ENCODE peak calls at places on chromosomes 16 and 17, in seven cellular contexts. W is transverse colon, Z is prostate gland, E is sigmoid colon, Q is breast epithelium, T is HCT116, F is stomach. U is an unnamed sample. For H3K9me3, the result is how much of the 10 kb centered on the place peaks cover.

GRCh38 chr16:9408297-9408696 is 316.9 kb downstream of the HAPSTR1 start:
- DNase-seq in W (no peak), Z (no peak), E (no peak), Q (no peak), T (no peak), F (no peak), U (no peak)

GRCh38 chr17:74568116-74568873 is 986 bp upstream of the CD300H start:
- DNase-seq in W (no peak), Z (no peak), E (no peak), Q (no peak), T (no peak), F (no peak), U (no peak)

GRCh38 chr17:61409301-61410099 is 9.9 kb downstream of the TBX2 start:
- DNase-seq in W (peak), Z (peak), E (peak), Q (peak), T (peak), F (peak), U (no peak)

GRCh38 chr17:7313028-7313889 is 1.9 kb downstream of the GPS2 start:
- DNase-seq in W (no peak), Z (no peak), E (no peak), Q (no peak), T (no peak), F (no peak), U (no peak)

GRCh38 chr17:61139219-61139618 is 260.4 kb upstream of the TBX2 start:
- DNase-seq in W (peak), Z (no peak), E (no peak), Q (no peak), T (no peak), F (peak), U (peak)

GRCh38 chr17:65417406-65418221 is 143.8 kb downstream of the AXIN2 start:
- DNase-seq in W (no peak), Z (no peak), E (no peak), Q (no peak), T (no peak), F (no peak), U (no peak)

GRCh38 chr16:3735541-3735940 is 18.2 kb upstream of the TRAP1 start:
- DNase-seq in W (no peak), Z (no peak), E (peak), Q (peak), T (no peak), F (no peak), U (no peak)

GRCh38 chr16:67922221-67922620 is 9.4 kb downstream of the CTRL start:
- DNase-seq in W (no peak), Z (no peak), E (no peak), Q (no peak), T (no peak), F (no peak), U (no peak)

GRCh38 chr16:85914423-85914794 is 15.4 kb downstream of the IRF8 start:
- DNase-seq in W (no peak), Z (no peak), E (no peak), Q (no peak), T (no peak), F (no peak), U (no peak)

GRCh38 chr16:24189941-24190340 is 66.2 kb upstream of the CACNG3 start:
- DNase-seq in W (no peak), Z (no peak), E (no peak), Q (no peak), T (no peak), F (no peak), U (no peak)

GRCh38 chr17:73820686-73821448 is 176.6 kb upstream of the SDK2 start:
- DNase-seq in W (peak), Z (no peak), E (peak), Q (no peak), T (no peak), F (peak), U (no peak)

GRCh38 chr16:8868272-8869211 is at the start of gene CARHSP1:
- DNase-seq in W (peak), Z (peak), E (peak), Q (peak), T (peak), F (peak), U (peak)

GRCh38 chr16:22029632-22030031 is 21.7 kb downstream of the MOSMO start:
- DNase-seq in W (no peak), Z (no peak), E (no peak), Q (no peak), T (no peak), F (no peak), U (no peak)

GRCh38 chr16:65494080-65494479 is 372.2 kb upstream of the CDH11 start:
- DNase-seq in W (no peak), Z (no peak), E (no peak), Q (no peak), T (no peak), F (no peak), U (no peak)

GRCh38 chr17:49748223-49748622 is 15.7 kb downstream of the FAM117A start:
- DNase-seq in W (no peak), Z (no peak), E (no peak), Q (no peak), T (no peak), F (no peak), U (no peak)

GRCh38 chr17:28946239-28946638 is 5.1 kb downstream of the PHF12 start:
- DNase-seq in W (no peak), Z (peak), E (no peak), Q (no peak), T (no peak), F (no peak), U (no peak)

GRCh38 chr17:73437826-73438225 is 126.0 kb upstream of the CDC42EP4 start:
- DNase-seq in W (no peak), Z (no peak), E (no peak), Q (no peak), T (no peak), F (no peak), U (no peak)

GRCh38 chr17:74957935-74958549 is 14.5 kb downstream of the HID1 start:
- DNase-seq in W (peak), Z (peak), E (peak), Q (peak), T (no peak), F (peak), U (no peak)

GRCh38 chr17:59151007-59151406 is 4.0 kb downstream of the SKA2 start:
- DNase-seq in W (no peak), Z (no peak), E (no peak), Q (no peak), T (no peak), F (no peak), U (no peak)

GRCh38 chr16:64409762-64410161 is 712.1 kb downstream of the CDH11 start:
- DNase-seq in W (no peak), Z (no peak), E (no peak), Q (no peak), T (no peak), F (no peak), U (no peak)

GRCh38 chr17:18117533-18117932 is 9.0 kb downstream of the MYO15A start:
- DNase-seq in W (no peak), Z (no peak), E (no peak), Q (no peak), T (no peak), F (no peak), U (no peak)

GRCh38 chr17:30964878-30965277 is 6.0 kb upstream of the RNF135 start:
- DNase-seq in W (no peak), Z (no peak), E (no peak), Q (no peak), T (no peak), F (peak), U (no peak)

GRCh38 chr17:29140051-29140582 is 40.1 kb downstream of the MYO18A start:
- DNase-seq in W (peak), Z (peak), E (peak), Q (no peak), T (no peak), F (peak), U (no peak)

GRCh38 chr16:12584488-12585233 is 219.0 kb downstream of the CPPED1 start:
- DNase-seq in W (no peak), Z (no peak), E (no peak), Q (no peak), T (no peak), F (no peak), U (no peak)

GRCh38 chr17:38886643-38887010 is 16.8 kb downstream of the LASP1 start:
- DNase-seq in W (peak), Z (no peak), E (no peak), Q (no peak), T (no peak), F (no peak), U (no peak)

GRCh38 chr16:53821487-53821886 is 117.5 kb downstream of the FTO start:
- DNase-seq in W (no peak), Z (no peak), E (no peak), Q (no peak), T (no peak), F (no peak), U (no peak)

GRCh38 chr16:30186782-30187555 is 3.6 kb downstream of the CORO1A start:
- DNase-seq in W (peak), Z (peak), E (peak), Q (no peak), T (no peak), F (peak), U (no peak)

GRCh38 chr16:3971261-3971660 is 90.7 kb upstream of the CREBBP start:
- DNase-seq in W (no peak), Z (no peak), E (no peak), Q (no peak), T (no peak), F (no peak), U (no peak)

GRCh38 chr17:67559381-67559966 is 158.3 kb upstream of the NOL11 start:
- DNase-seq in W (no peak), Z (no peak), E (peak), Q (no peak), T (no peak), F (no peak), U (no peak)

GRCh38 chr16:261031-261691 is 14.6 kb downstream of the RGS11 start:
- DNase-seq in W (no peak), Z (no peak), E (no peak), Q (no peak), T (no peak), F (no peak), U (no peak)

GRCh38 chr17:7240375-7240774 is 1.1 kb upstream of the PHF23 start:
- DNase-seq in W (no peak), Z (no peak), E (no peak), Q (no peak), T (no peak), F (no peak), U (no peak)

GRCh38 chr16:54648575-54648974 is 282.1 kb upstream of the IRX5 start:
- DNase-seq in W (no peak), Z (no peak), E (no peak), Q (no peak), T (no peak), F (no peak), U (no peak)

GRCh38 chr16:81462683-81463082 is 18.1 kb downstream of the CMIP start:
- DNase-seq in W (no peak), Z (no peak), E (no peak), Q (no peak), T (no peak), F (no peak), U (no peak)

GRCh38 chr17:63647065-63647725 is 25.0 kb downstream of the MAP3K3 start:
- DNase-seq in W (no peak), Z (peak), E (no peak), Q (no peak), T (no peak), F (no peak), U (no peak)

GRCh38 chr17:40551091-40551873 is 14.0 kb downstream of the CCR7 start:
- DNase-seq in W (peak), Z (no peak), E (peak), Q (peak), T (no peak), F (peak), U (no peak)

GRCh38 chr17:40551874-40552768 is 13.2 kb downstream of the CCR7 start:
- DNase-seq in W (peak), Z (no peak), E (peak), Q (no peak), T (no peak), F (peak), U (no peak)

GRCh38 chr17:40548982-40549680 is 16.1 kb downstream of the CCR7 start:
- DNase-seq in W (peak), Z (no peak), E (peak), Q (peak), T (no peak), F (peak), U (no peak)

GRCh38 chr17:40548491-40548981 is 16.7 kb downstream of the CCR7 start:
- DNase-seq in W (no peak), Z (no peak), E (no peak), Q (peak), T (no peak), F (peak), U (no peak)

DNA sequence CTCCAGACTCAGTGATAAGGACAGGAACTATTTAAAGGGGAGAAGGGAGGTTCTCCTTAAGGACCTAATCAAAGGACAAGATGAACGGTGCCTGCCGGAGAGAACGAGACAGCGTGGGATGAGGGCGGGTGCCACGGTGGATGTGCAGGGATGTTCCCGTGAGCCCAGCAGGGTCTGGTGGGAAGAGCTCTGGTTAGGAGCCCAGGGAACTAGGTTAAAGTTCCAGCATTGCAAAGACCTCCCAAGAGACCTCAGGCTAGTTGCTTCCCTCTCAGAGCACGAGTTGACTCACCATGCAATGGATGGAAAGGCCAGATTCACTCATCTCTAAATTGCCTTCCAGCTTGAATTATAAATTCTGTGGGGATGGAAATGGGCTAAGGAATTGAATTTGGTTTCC is 14.7 kb downstream of the CCR7 start:
- DNase-seq in W (peak), Z (no peak), E (peak), Q (peak), T (no peak), F (peak), U (no peak)
- TF ChIP-seq POLR2AphosphoS5 in W (peak), Z (no peak), E (no peak), Q (peak), T (no peak), F (peak), U (no peak)

GRCh38 chr16:31674686-31675085 is 147.0 kb downstream of the AHSP start:
- DNase-seq in W (no peak), Z (no peak), E (no peak), Q (no peak), T (no peak), F (no peak), U (no peak)
- H3K9me3 ChIP-seq in W (under half), Z (under half), E (under half), Q (under half), T (under half), F (under half), U (under half)

DNA sequence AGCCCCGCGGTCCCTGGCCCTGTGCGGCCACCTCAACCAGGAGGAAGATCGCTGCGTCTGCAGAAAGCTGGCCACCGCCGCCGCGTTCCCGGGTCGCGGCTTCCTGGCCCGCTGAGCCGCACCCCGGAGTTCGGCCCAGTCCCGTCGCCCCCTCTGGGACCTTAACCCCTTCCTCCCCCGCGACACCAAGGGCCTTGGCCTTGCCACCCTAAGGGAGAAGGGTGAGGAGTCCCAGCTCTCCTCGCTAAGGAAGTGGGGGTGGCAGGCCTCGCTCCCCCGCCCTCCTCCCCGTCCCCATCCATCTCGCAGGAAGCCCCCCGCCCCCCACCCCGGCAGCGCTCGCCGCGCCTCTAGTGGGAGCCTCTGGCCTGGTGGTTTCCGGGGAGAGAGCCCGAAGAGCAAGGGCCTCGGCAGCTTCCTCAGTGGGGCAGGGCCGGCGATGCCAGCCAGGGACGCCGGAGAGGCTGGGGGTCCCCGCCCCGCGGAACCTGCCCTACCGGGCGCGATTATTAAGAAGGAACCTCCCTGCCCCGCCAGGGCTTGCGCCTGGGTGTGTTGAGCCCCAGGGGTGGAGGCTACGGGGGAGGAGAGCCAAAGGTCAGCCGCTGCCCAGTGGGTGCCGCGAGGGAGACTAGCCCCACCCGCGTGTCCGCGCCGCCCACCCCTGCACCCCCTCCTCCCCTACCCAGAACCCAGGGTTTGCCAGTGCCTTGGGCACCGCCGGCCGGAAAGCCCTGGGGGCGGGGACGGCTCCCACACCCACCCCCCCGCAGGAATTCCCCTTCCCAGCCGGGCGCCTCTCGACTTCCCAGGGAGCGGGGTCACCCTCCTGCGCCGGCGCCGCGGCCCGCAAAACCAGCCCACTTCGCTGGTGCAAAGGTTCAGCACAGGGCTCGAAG is 6.8 kb downstream of the CBX4 start:
- DNase-seq in W (no peak), Z (no peak), E (peak), Q (no peak), T (no peak), F (peak), U (no peak)
- H3K27ac ChIP-seq in W (peak), Z (peak), E (peak), Q (peak), T (no peak), F (peak), U (peak)

GRCh38 chr17:1153795-1154546 is 25.8 kb downstream of the ABR start:
- DNase-seq in W (peak), Z (no peak), E (peak), Q (no peak), T (no peak), F (no peak), U (no peak)

GRCh38 chr17:1146551-1147265 is 33.1 kb downstream of the ABR start:
- DNase-seq in W (no peak), Z (no peak), E (no peak), Q (no peak), T (no peak), F (no peak), U (no peak)

GRCh38 chr17:1150863-1151685 is 28.7 kb downstream of the ABR start:
- DNase-seq in W (no peak), Z (no peak), E (no peak), Q (no peak), T (no peak), F (no peak), U (no peak)

GRCh38 chr17:1147664-1148063 is 32.1 kb downstream of the ABR start:
- DNase-seq in W (peak), Z (peak), E (no peak), Q (no peak), T (peak), F (peak), U (no peak)

DNA sequence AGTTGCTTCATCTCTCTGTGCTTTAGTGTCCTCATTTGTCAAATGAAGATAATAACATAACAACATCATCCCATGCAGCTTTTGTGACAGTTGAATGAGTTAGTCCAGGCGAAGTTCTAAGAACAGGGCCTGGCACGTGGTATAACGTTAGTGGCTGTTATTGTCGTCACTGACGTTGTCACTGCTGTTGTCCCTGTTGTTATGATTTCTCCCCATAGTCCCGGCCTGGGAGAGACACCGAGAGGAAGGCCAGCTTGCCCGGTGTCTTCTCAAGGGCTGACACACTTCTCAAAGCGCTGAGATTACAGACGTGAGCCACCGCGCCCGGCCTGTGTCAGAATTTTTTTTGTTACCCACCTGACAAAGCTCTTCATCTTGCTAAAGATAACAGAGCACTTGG is 29.9 kb downstream of the ABR start:
- DNase-seq in W (no peak), Z (no peak), E (no peak), Q (no peak), T (no peak), F (no peak), U (no peak)
- TF ChIP-seq POLR2AphosphoS5 in W (no peak), Z (no peak), E (no peak), Q (no peak), T (no peak), F (no peak), U (no peak)

GRCh38 chr17:2023692-2024571 is 1.2 kb downstream of the RTN4RL1 start:
- DNase-seq in W (peak), Z (no peak), E (peak), Q (peak), T (peak), F (no peak), U (no peak)

GRCh38 chr17:2023256-2023655 is 1.9 kb downstream of the RTN4RL1 start:
- DNase-seq in W (no peak), Z (no peak), E (no peak), Q (no peak), T (no peak), F (no peak), U (no peak)

GRCh38 chr17:2025622-2026309 is 632 bp upstream of the RTN4RL1 start:
- DNase-seq in W (peak), Z (peak), E (peak), Q (peak), T (no peak), F (peak), U (no peak)

GRCh38 chr17:2024572-2025219 is 438 bp downstream of the RTN4RL1 start:
- DNase-seq in W (no peak), Z (no peak), E (no peak), Q (no peak), T (no peak), F (no peak), U (no peak)

DNA sequence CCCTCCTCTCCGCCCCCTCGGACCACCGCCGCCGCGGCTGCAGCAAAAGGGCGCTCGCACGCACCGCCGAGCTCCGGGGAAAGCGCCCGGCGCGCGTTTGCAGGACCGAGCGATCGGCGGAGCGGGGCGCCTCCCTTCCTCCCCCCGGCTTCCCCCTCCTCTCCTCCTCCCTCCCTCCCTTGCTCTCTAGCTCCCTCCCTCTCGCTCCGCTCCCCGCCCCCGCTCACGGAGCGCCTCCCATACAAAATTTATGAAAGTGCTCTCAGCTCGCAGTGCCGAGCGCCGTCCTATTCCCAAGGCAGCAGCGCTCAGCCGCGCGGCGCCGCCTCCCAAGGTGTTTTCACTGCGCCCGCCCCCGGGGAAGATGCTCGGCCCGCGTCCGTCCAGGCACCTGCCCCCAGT is at the start of gene RTN4RL1:
- DNase-seq in W (peak), Z (peak), E (peak), Q (peak), T (peak), F (peak), U (no peak)
- H3K9me3 ChIP-seq in W (under half), Z (under half), E (under half), Q (under half), T (under half), F (under half), U (under half)

DNA sequence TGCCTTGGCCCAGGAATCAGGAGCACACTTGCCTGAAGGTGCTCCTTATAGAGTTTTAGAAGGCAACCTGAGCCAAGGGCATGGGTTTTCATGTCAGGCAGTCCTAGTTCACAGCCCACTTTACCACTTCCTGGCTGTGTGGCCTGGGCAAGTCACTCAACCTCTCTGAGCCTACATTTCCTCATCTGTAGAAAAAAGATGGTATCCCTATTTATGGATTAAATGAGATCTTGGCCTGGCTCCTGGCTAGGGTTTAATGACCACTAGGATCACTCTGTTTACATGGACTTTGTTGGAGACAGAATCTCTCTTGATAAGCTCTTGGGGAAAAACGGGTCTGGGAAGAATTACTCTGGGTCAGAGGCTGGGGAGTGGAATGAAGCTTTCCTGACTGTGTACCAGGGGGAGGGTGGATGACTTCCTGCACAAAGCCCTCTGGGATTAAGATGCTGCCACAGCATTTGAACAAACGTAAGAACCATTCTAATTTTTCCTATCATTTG is 2.3 kb downstream of the MT2A start:
- DNase-seq in W (no peak), Z (no peak), E (no peak), Q (no peak), T (no peak), F (no peak), U (no peak)
- H3K27ac ChIP-seq in W (peak), Z (peak), E (peak), Q (peak), T (peak), F (peak), U (no peak)

U was measured in SK-N-MC.